ENCODE peak calls at places on chromosomes 11 and 22, in six cellular contexts. L is upper lobe of right lung; B is mesenchymal stem cell; O is CD8-positive, alpha-beta T cell; N is aorta; H is heart left ventricle. T is an unnamed sample. For H3K4me1, the result is how much of the 10 kb centered on the place peaks cover.

GRCh38 chr11:95991545-95991944 is 67.6 kb upstream of the MTMR2 start:
- DNase-seq in H (no peak), B (peak), L (no peak), O (no peak), N (no peak), T (no peak)

GRCh38 chr11:17421781-17422180 is 33.3 kb upstream of the KCNJ11 start:
- DNase-seq in L (no peak), H (no peak), B (no peak), N (no peak), O (no peak), T (peak)

GRCh38 chr11:120564573-120565301 is 53.2 kb downstream of the GRIK4 start:
- DNase-seq in O (no peak), L (no peak), B (peak), N (no peak), H (peak), T (peak)

GRCh38 chr11:67538823-67539505 is 15.7 kb upstream of the CABP2 start:
- DNase-seq in H (no peak), L (no peak), B (no peak), O (no peak), N (no peak), T (no peak)

GRCh38 chr11:12792590-12792989 is 118.4 kb downstream of the TEAD1 start:
- DNase-seq in N (no peak), H (no peak), O (no peak), L (no peak), B (no peak), T (no peak)

GRCh38 chr22:30573594-30574094 is 821 bp downstream of the GAL3ST1 start:
- DNase-seq in N (no peak), H (no peak), O (no peak), L (no peak), B (no peak), T (no peak)

GRCh38 chr11:45094958-45095690 is 51.3 kb upstream of the PRDM11 start:
- DNase-seq in N (no peak), H (no peak), B (no peak), O (no peak), L (no peak), T (no peak)

GRCh38 chr11:95443386-95443785 is 212.4 kb upstream of the SESN3 start:
- DNase-seq in B (no peak), N (no peak), L (no peak), O (no peak), H (no peak), T (no peak)

GRCh38 chr11:128342511-128343133 is 244.7 kb downstream of the ETS1 start:
- DNase-seq in B (peak), H (peak), N (no peak), L (peak), O (peak), T (peak)

GRCh38 chr11:64846998-64847666 is 2.7 kb upstream of the CDC42BPG start:
- DNase-seq in H (peak), B (peak), O (peak), N (peak), L (peak), T (peak)

GRCh38 chr22:20750461-20751184 is 23.3 kb upstream of the SERPIND1 start:
- DNase-seq in L (peak), B (peak), N (peak), H (peak), O (no peak), T (no peak)

GRCh38 chr11:119660166-119660720 is 68.8 kb downstream of the NECTIN1 start:
- DNase-seq in H (no peak), O (no peak), N (peak), B (no peak), L (no peak), T (no peak)

GRCh38 chr11:118045191-118045590 is 31.7 kb upstream of the TMPRSS4 start:
- DNase-seq in B (no peak), O (no peak), H (no peak), L (no peak), N (no peak), T (no peak)

GRCh38 chr22:47698906-47699305 is 936.5 kb downstream of the TBC1D22A start:
- DNase-seq in B (no peak), N (no peak), O (no peak), H (no peak), L (no peak), T (no peak)

GRCh38 chr11:47329431-47329993 is 23.0 kb downstream of the MYBPC3 start:
- DNase-seq in H (peak), L (no peak), B (no peak), N (no peak), O (no peak), T (peak)

GRCh38 chr11:111329306-111330204 is 31.2 kb downstream of the POU2AF3 start:
- DNase-seq in H (peak), B (no peak), O (no peak), L (no peak), N (peak), T (no peak)

GRCh38 chr22:23386822-23387580 is 193.1 kb downstream of the IGLL1 start:
- DNase-seq in O (no peak), N (peak), H (no peak), B (no peak), L (peak), T (no peak)

GRCh38 chr11:133227674-133228111 is 304.6 kb downstream of the OPCML start:
- DNase-seq in L (no peak), B (no peak), H (no peak), N (no peak), O (no peak), T (no peak)

GRCh38 chr22:33747576-33748180 is 172.6 kb downstream of the LARGE1 start:
- DNase-seq in H (no peak), O (no peak), L (no peak), B (no peak), N (no peak), T (no peak)

GRCh38 chr11:94224078-94224477 is 80.3 kb upstream of the IZUMO1R start:
- DNase-seq in N (no peak), L (no peak), H (no peak), B (no peak), O (no peak), T (no peak)

GRCh38 chr11:59923813-59924212 is 14.4 kb upstream of the OOSP1 start:
- DNase-seq in O (no peak), B (peak), H (no peak), L (no peak), N (no peak), T (no peak)

GRCh38 chr11:124108158-124108557 is 7.1 kb upstream of the VWA5A start:
- DNase-seq in L (no peak), B (peak), O (no peak), H (no peak), N (peak), T (no peak)

GRCh38 chr22:17738386-17739128 is 35.7 kb downstream of the BID start:
- DNase-seq in B (no peak), N (no peak), L (no peak), O (no peak), H (no peak), T (no peak)

GRCh38 chr22:27844256-27844655 is 42.7 kb upstream of the MN1 start:
- DNase-seq in O (no peak), N (no peak), L (no peak), H (no peak), B (no peak), T (no peak)

GRCh38 chr11:123219066-123219697 is 24.1 kb upstream of the CLMP start:
- DNase-seq in O (no peak), L (no peak), N (no peak), H (no peak), B (peak), T (no peak)

GRCh38 chr11:119751281-119752060 is 22.5 kb upstream of the NECTIN1 start:
- DNase-seq in O (no peak), L (peak), B (no peak), H (no peak), N (no peak), T (no peak)

GRCh38 chr22:32985899-32986772 is 72.0 kb downstream of the SYN3 start:
- DNase-seq in H (peak), L (no peak), B (peak), O (no peak), N (peak), T (peak)

GRCh38 chr11:42631223-42631843 is 680.5 kb upstream of the API5 start:
- DNase-seq in H (no peak), L (no peak), B (no peak), N (no peak), O (no peak), T (no peak)

GRCh38 chr11:68839953-68840641 is 1.6 kb downstream of the CPT1A start:
- DNase-seq in B (peak), L (no peak), H (no peak), O (no peak), N (no peak), T (no peak)

GRCh38 chr22:30754971-30755759 is 60.5 kb downstream of the OSBP2 start:
- DNase-seq in B (peak), H (peak), O (no peak), N (no peak), L (no peak), T (no peak)

GRCh38 chr11:124717786-124718634 is 21.7 kb upstream of the NRGN start:
- DNase-seq in N (peak), B (peak), O (no peak), H (peak), L (peak), T (peak)

GRCh38 chr11:116595305-116595880 is 177.4 kb downstream of the BUD13 start:
- DNase-seq in B (no peak), N (no peak), L (no peak), O (no peak), H (no peak), T (no peak)

GRCh38 chr11:57094206-57094940 is 87.4 kb upstream of the LRRC55 start:
- DNase-seq in N (no peak), H (no peak), L (no peak), O (no peak), B (peak), T (no peak)

GRCh38 chr11:56841210-56841810 is 92.8 kb upstream of the OR9G4 start:
- DNase-seq in B (peak), O (no peak), L (no peak), N (no peak), H (peak), T (no peak)

GRCh38 chr11:64536997-64537396 is 54.0 kb upstream of the SLC22A12 start:
- DNase-seq in L (peak), O (no peak), H (no peak), B (no peak), N (no peak), T (no peak)

GRCh38 chr11:19187101-19187500 is 14.7 kb downstream of the CSRP3 start:
- DNase-seq in H (no peak), N (no peak), B (peak), O (no peak), L (no peak), T (no peak)
- H3K4me1 ChIP-seq in H (under half), N (under half), B (under half), O (under half), L (under half), T (under half)

GRCh38 chr11:65917077-65917433 is 1.8 kb downstream of the C11orf68 start:
- DNase-seq in B (no peak), N (no peak), O (no peak), H (no peak), L (no peak), T (no peak)

GRCh38 chr11:65917434-65918210 is 1.2 kb downstream of the C11orf68 start:
- DNase-seq in N (no peak), O (no peak), B (no peak), H (no peak), L (peak), T (no peak)

GRCh38 chr11:65916391-65916790 is 2.5 kb downstream of the C11orf68 start:
- DNase-seq in B (no peak), O (no peak), L (no peak), N (no peak), H (no peak), T (no peak)

GRCh38 chr11:65915101-65915820 is 3.6 kb downstream of the C11orf68 start:
- DNase-seq in N (no peak), B (peak), L (no peak), H (no peak), O (no peak), T (no peak)

GRCh38 chr11:65915821-65916251 is 3.0 kb downstream of the C11orf68 start:
- DNase-seq in H (peak), O (no peak), B (peak), L (peak), N (peak), T (peak)
- H3K27ac ChIP-seq in H (peak), O (no peak), B (peak), L (peak), N (peak), T (peak)

GRCh38 chr11:61966673-61967176 is 709 bp downstream of the FTH1 start:
- DNase-seq in B (peak), L (peak), O (peak), H (no peak), N (peak), T (no peak)

GRCh38 chr11:61968758-61969390 is 1.4 kb upstream of the FTH1 start:
- DNase-seq in L (peak), H (no peak), N (peak), O (no peak), B (no peak), T (no peak)

GRCh38 chr11:61967924-61968757 is 707 bp upstream of the FTH1 start:
- DNase-seq in N (peak), B (no peak), L (peak), O (no peak), H (peak), T (peak)

GRCh38 chr11:61969391-61969758 is 1.9 kb upstream of the FTH1 start:
- DNase-seq in L (no peak), N (peak), B (no peak), H (no peak), O (no peak), T (no peak)

GRCh38 chr11:61967177-61967923 is at the start of gene FTH1:
- DNase-seq in N (peak), L (peak), H (peak), O (peak), B (peak), T (peak)
- H3K4me1 ChIP-seq in N (under half), L (half or more), H (under half), O (under half), B (under half), T (half or more)

GRCh38 chr22:46029036-46029435 is 52.1 kb upstream of the WNT7B start:
- DNase-seq in B (no peak), O (no peak), H (no peak), N (no peak), L (no peak), T (no peak)

GRCh38 chr22:46031561-46031960 is 54.6 kb upstream of the WNT7B start:
- DNase-seq in N (no peak), L (no peak), H (no peak), B (no peak), O (no peak), T (peak)

GRCh38 chr22:46029574-46030200 is 52.7 kb upstream of the WNT7B start:
- DNase-seq in L (peak), H (no peak), O (no peak), N (no peak), B (no peak), T (peak)

GRCh38 chr22:46031066-46031465 is 54.1 kb upstream of the WNT7B start:
- DNase-seq in N (peak), O (no peak), H (no peak), L (peak), B (no peak), T (peak)

DNA sequence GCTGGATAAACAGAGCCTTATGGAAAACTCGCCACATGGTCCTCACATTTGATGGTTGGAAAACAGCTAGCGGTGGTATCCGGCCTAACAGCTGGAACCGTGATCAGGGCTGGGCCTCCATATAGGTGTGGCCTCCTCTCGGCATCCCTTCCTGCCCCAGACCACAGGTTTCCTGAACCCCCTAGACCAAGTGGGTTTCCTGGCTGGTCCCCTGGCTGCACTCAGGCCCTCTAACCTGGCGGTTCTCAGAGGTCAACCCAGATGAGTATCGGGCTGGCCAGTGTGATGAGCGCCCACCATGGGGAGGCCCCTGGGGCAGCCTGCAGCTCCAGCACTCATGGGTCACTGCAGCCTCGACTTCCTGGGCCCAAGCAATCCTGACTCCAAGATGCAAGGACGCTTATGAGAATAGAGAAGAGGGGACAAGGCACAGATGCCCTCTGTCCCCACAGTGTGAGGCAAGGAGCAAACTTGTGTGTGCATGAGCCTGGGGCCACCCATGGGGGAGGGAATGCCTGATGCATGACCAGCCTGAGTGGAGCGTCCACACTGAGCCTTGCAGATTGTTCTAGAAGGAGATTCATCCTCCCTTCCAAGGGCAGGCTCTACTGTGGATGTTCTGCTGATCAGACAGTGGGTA is 53.4 kb upstream of the WNT7B start:
- DNase-seq in L (peak), O (no peak), N (no peak), H (peak), B (no peak), T (peak)
- H3K27ac ChIP-seq in L (no peak), O (no peak), N (no peak), H (peak), B (no peak), T (no peak)

GRCh38 chr11:61833478-61833877 is 5.4 kb downstream of the FADS2 start:
- DNase-seq in N (no peak), B (no peak), H (no peak), O (no peak), L (no peak), T (no peak)

GRCh38 chr11:61834278-61835004 is 6.3 kb downstream of the FADS2 start:
- DNase-seq in L (no peak), B (peak), O (no peak), H (peak), N (peak), T (no peak)

GRCh38 chr11:61832207-61832606 is 4.1 kb downstream of the FADS2 start:
- DNase-seq in O (no peak), N (no peak), B (no peak), L (no peak), H (no peak), T (no peak)

GRCh38 chr11:61833926-61834277 is 5.8 kb downstream of the FADS2 start:
- DNase-seq in O (no peak), B (no peak), N (no peak), H (no peak), L (no peak), T (no peak)

DNA sequence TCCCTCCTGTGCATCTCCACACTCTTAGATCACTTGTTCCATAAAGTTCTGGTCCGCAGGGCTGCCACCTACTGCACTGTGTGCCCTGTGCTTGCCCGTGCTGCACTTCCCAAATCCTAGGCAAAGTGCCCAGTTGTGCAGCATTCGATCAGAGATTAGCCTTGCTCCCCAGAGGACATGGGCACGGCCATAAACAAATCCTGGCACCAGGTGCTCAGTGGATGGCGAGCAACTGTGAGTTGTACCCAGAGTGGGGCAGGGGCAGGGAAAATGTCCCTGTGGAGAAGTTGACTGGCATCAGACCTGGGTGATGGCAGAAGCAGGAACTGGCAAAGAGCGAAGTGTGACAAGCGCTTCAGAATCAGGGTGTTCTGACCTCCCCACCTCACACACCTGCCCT is 4.7 kb downstream of the FADS2 start:
- DNase-seq in L (no peak), O (no peak), H (peak), N (no peak), B (no peak), T (no peak)
- H3K4me1 ChIP-seq in L (under half), O (under half), H (under half), N (under half), B (under half), T (under half)

GRCh38 chr11:46202149-46202548 is 75.3 kb upstream of the CREB3L1 start:
- DNase-seq in N (no peak), L (no peak), H (no peak), O (no peak), B (no peak), T (no peak)
- H3K27ac ChIP-seq in N (no peak), L (no peak), H (no peak), O (no peak), B (no peak), T (no peak)

DNA sequence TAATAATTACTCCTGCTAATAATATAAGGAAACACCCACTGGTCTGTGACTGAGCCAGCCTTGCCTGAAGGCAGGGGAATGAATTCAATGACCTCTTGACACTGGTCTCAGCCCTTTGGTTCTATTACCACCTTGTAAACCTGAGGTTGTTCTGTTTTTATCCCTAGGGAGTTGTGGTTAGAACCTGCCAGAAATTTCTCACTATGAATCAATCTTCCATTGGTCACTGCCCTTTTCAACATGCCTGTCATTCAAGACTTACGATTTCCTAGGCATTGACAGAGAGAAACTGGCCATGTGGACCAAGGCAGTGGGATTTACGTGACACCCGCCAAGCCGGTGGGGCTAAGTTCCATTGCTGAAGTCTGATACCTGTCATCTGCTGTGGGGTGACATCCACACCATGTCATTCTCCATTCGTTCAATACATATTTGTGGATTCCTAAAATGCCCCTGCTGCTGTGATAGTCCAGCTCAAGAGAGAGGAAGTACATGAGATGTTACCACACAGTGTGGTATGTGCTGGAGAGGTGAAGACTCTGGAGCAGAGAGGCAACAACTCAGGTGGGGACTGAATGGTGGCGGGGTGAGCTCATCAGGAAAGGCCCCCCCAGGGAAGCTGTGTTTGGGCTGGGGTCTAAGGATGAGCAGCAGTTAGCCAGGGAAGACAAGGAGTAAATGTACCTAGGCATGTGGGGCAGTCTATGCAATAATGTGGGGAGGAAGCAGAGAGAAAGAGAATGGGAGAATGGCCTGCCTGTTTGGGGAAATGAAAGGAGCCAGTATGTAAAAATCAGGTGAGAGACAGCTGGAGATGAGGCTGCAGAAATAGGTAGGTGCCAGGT is 15.2 kb upstream of the EHF start:
- DNase-seq in N (no peak), H (no peak), O (no peak), B (no peak), L (no peak), T (no peak)
- H3K4me1 ChIP-seq in N (under half), H (under half), O (under half), B (under half), L (under half), T (under half)

GRCh38 chr11:14334193-14334592 is 24.8 kb downstream of the RRAS2 start:
- DNase-seq in H (no peak), O (no peak), B (no peak), L (no peak), N (no peak), T (no peak)

GRCh38 chr11:14336507-14337503 is 22.2 kb downstream of the RRAS2 start:
- DNase-seq in B (peak), H (no peak), O (no peak), L (no peak), N (no peak), T (no peak)

GRCh38 chr11:14335712-14336111 is 23.3 kb downstream of the RRAS2 start:
- DNase-seq in L (no peak), O (no peak), H (no peak), B (no peak), N (no peak), T (no peak)

GRCh38 chr11:14331476-14332136 is 27.4 kb downstream of the RRAS2 start:
- DNase-seq in B (no peak), O (no peak), L (no peak), N (no peak), H (no peak), T (no peak)

GRCh38 chr11:14334893-14335292 is 24.1 kb downstream of the RRAS2 start:
- DNase-seq in N (no peak), H (no peak), O (no peak), L (no peak), B (no peak), T (no peak)
- H3K27ac ChIP-seq in N (peak), H (no peak), O (no peak), L (no peak), B (no peak), T (no peak)

GRCh38 chr22:43238526-43239006 is 51.6 kb upstream of the TTLL12 start:
- DNase-seq in H (peak), B (no peak), L (no peak), N (no peak), O (no peak), T (no peak)
- H3K4me1 ChIP-seq in H (under half), B (under half), L (under half), N (under half), O (under half), T (under half)

T was measured in lower lobe of right lung.